ENCODE peak calls at places on chromosomes 7 and 10, in seven cellular contexts. D is right atrium auricular region, T is AG04449, U is astrocyte of the cerebellum, Z is tibial artery, X is choroid plexus epithelial cell, V is astrocyte. Y is an unnamed sample.

GRCh38 chr10:117684211-117684610 is 141.7 kb downstream of the EMX2 start:
- DNase-seq in U (no peak), D (no peak), T (no peak), Z (no peak), X (no peak), V (no peak), Y (no peak)

GRCh38 chr10:78605800-78606350 is 462.9 kb upstream of the ZMIZ1 start:
- DNase-seq in D (no peak), U (no peak), X (peak), V (no peak), Z (no peak), T (no peak), Y (peak)

GRCh38 chr7:90766814-90767564 is 170.9 kb downstream of the CDK14 start:
- DNase-seq in D (no peak), X (peak), Z (peak), U (no peak), T (no peak), V (peak), Y (peak)

GRCh38 chr7:24336461-24336860 is 52.5 kb downstream of the NPY start:
- DNase-seq in D (no peak), T (no peak), U (no peak), Z (no peak), X (no peak), V (no peak), Y (no peak)

GRCh38 chr7:889025-889390 is 12.7 kb downstream of the GET4 start:
- DNase-seq in U (no peak), Z (no peak), V (no peak), D (no peak), T (no peak), X (no peak), Y (no peak)

GRCh38 chr7:18715988-18716387 is 220.4 kb downstream of the HDAC9 start:
- DNase-seq in D (no peak), Z (no peak), V (no peak), U (no peak), X (no peak), T (no peak), Y (no peak)

GRCh38 chr10:16845248-16845647 is 28.0 kb upstream of the RSU1 start:
- DNase-seq in T (no peak), Z (no peak), D (no peak), U (no peak), V (no peak), X (peak), Y (peak)

GRCh38 chr10:7634142-7634894 is 32.4 kb downstream of the ITIH5 start:
- DNase-seq in X (no peak), V (no peak), D (no peak), Z (no peak), T (no peak), U (no peak), Y (no peak)

GRCh38 chr10:50335397-50335796 is 84.1 kb upstream of the ASAH2 start:
- DNase-seq in T (no peak), D (no peak), V (no peak), X (no peak), U (no peak), Z (no peak), Y (no peak)

GRCh38 chr7:91692800-91693199 is 187.7 kb downstream of the MTERF1 start:
- DNase-seq in V (peak), X (peak), U (peak), Z (no peak), T (no peak), D (no peak), Y (peak)

GRCh38 chr10:34732926-34733325 is 82.2 kb downstream of the PARD3 start:
- DNase-seq in U (no peak), X (no peak), V (peak), D (no peak), Z (no peak), T (no peak), Y (no peak)

GRCh38 chr7:42144253-42145002 is 92.6 kb downstream of the GLI3 start:
- DNase-seq in T (peak), Z (no peak), U (peak), X (peak), V (peak), D (no peak), Y (peak)

GRCh38 chr7:954330-955238 is at the start of gene ADAP1:
- DNase-seq in Z (peak), V (peak), D (no peak), X (peak), T (no peak), U (no peak), Y (peak)

GRCh38 chr7:101121996-101122932 is 4.6 kb upstream of the SERPINE1 start:
- DNase-seq in T (peak), V (peak), Z (peak), X (peak), D (peak), U (peak), Y (peak)

GRCh38 chr10:13797171-13797570 is 210.4 kb downstream of the PRPF18 start:
- DNase-seq in D (no peak), V (no peak), X (no peak), U (no peak), T (no peak), Z (no peak), Y (no peak)

GRCh38 chr10:69182005-69182404 is 2.0 kb downstream of the SUPV3L1 start:
- DNase-seq in V (no peak), X (no peak), U (no peak), D (no peak), T (no peak), Z (no peak), Y (no peak)

GRCh38 chr10:123459371-123460224 is 206.6 kb upstream of the GPR26 start:
- DNase-seq in U (no peak), Z (no peak), T (no peak), D (no peak), X (no peak), V (no peak), Y (no peak)

GRCh38 chr7:120994512-120995363 is 6.2 kb downstream of the CPED1 start:
- DNase-seq in Z (no peak), V (no peak), D (no peak), X (no peak), U (no peak), T (no peak), Y (no peak)

GRCh38 chr7:120995659-120996058 is 7.1 kb downstream of the CPED1 start:
- DNase-seq in Z (no peak), T (no peak), X (no peak), U (no peak), D (no peak), V (no peak), Y (no peak)

GRCh38 chr7:120992272-120993010 is 3.9 kb downstream of the CPED1 start:
- DNase-seq in U (no peak), V (no peak), Z (no peak), D (no peak), X (no peak), T (no peak), Y (no peak)

GRCh38 chr7:120993011-120993574 is 4.6 kb downstream of the CPED1 start:
- DNase-seq in D (no peak), V (no peak), X (no peak), Z (no peak), T (no peak), U (no peak), Y (no peak)

GRCh38 chr7:120993575-120994191 is 5.2 kb downstream of the CPED1 start:
- DNase-seq in U (no peak), Z (no peak), D (no peak), V (peak), X (peak), T (no peak), Y (peak)
- H3K4me3 ChIP-seq in U (no peak), Z (peak), D (no peak), V (no peak), X (no peak), T (no peak), Y (no peak)

DNA sequence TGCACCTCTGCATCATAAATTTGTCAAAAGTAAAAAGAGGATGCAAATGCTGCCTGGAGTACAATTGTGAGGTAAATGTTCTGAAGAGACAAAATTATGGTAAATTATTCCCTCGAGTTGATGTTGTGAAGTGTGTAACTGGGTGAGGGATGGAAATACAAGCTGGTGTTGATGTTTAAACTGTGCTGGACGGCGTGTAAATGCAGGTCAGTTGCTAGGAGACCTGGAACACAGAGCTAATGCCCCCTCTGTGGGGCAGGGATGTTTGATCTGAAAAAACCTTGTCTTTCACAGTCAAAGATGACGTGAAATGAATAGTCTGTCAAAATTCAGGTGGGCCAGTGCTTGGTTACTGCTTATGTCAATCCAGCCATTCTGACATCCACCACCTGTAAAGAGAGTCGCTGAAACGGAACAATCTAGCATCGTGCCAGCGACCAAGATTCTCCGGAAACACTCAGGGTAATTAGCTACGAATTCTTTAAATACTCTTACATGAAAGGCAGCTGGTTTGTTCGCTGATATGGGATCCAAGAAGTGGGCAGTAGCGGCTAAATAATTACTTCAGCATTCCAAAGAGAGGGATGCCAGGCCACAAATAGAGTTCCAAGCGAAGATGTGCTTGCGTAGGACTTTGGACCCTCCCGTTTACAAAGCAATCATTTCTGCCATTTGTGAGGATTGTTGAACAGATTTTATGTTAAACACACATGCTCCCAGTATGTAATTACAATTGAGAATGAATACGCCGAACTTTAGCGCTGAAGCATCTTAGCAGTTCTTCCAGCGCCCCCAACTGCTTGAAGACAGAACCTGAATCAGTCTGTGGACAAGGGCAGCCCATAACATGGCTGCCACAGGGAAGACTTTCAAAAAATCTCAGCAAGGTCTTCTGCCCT is 7.4 kb upstream of the ASB4 start:
- DNase-seq in X (peak), D (no peak), U (peak), Z (no peak), V (peak), T (no peak), Y (peak)
- TF ChIP-seq CTCF in X (peak), D (no peak), U (peak), Z (no peak), V (peak), T (peak), Y (peak)

GRCh38 chr10:11175823-11176243 is 158.2 kb downstream of the CELF2 start:
- DNase-seq in X (no peak), T (no peak), D (no peak), V (no peak), Z (no peak), U (no peak), Y (no peak)

GRCh38 chr10:11178606-11179221 is 161.0 kb downstream of the CELF2 start:
- DNase-seq in D (no peak), V (peak), U (no peak), T (peak), X (no peak), Z (no peak), Y (no peak)

GRCh38 chr10:11176746-11177145 is 159.1 kb downstream of the CELF2 start:
- DNase-seq in T (no peak), D (no peak), X (no peak), U (no peak), Z (no peak), V (no peak), Y (no peak)

GRCh38 chr10:11179231-11180105 is 161.8 kb downstream of the CELF2 start:
- DNase-seq in T (no peak), D (no peak), X (no peak), V (no peak), U (no peak), Z (no peak), Y (no peak)

DNA sequence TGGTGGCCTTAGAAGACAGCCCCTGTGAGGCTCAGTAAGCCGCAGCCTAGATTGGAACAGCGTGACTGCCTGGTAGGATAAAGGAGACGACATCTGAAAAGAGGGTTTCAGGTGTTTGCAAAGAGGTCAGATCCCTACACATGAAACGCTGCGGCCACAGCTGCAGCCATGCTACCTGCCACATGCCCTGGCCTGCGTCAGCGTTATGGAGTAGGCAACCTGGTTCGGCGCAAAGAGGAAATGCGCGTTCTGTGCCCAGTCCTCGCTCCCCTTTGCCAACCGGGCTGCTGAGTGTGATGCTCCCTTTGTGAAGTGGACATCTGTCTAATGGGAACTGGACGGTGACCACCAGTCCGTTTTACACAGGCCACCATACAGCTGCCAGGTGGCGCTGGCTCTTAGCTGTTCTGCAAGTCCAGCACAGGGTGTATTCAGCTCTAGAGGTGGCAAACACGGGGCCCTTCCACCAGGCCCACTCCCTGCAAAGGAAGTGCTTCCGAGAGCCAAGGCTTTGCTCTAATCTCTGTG is 160.3 kb downstream of the CELF2 start:
- DNase-seq in Z (no peak), D (no peak), T (no peak), V (no peak), X (no peak), U (no peak), Y (no peak)
- H3K4me3 ChIP-seq in Z (no peak), D (no peak), T (no peak), V (no peak), X (no peak), U (no peak), Y (no peak)

DNA sequence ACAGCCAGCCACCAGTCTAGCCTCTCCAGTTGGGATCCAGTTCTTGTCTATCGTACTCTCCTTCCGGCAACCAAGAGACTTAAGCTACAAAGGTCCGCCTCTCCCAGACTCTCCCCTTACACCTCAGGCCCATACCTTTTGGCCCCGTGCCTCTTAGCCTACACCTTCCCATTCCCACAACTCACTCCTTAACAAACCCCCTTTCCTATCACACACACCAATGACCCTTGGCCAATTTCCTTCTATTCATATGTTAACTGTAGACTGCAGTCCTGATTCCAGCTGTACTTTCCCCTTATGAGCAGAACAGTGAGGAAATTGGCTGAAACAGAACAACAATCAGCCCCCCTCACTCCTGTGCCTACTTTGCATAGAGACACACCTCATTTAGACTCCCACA is 1.4 kb upstream of the TMEM139 start:
- DNase-seq in D (no peak), V (no peak), T (no peak), X (no peak), U (no peak), Z (no peak), Y (no peak)
- TF ChIP-seq CTCF in D (no peak), V (no peak), T (no peak), X (no peak), U (no peak), Z (no peak), Y (no peak)

Y was measured in cardiac fibroblast.